ENCODE peak calls at places on chromosome 2, in six cellular contexts. One of them, this sample, is unnamed.

GRCh38 chr2:196516541-196516940 is 123.0 kb upstream of the CCDC150 start:
- DNase-seq in lower leg skin: no peak
- DNase-seq in GM23248: peak
- DNase-seq in lung: no peak
- DNase-seq in GM12878: no peak
- DNase-seq in GM03348: no peak
- DNase-seq in this sample: no peak

GRCh38 chr2:174970092-174970491 is 35.1 kb downstream of the CHN1 start:
- DNase-seq in GM03348: no peak
- DNase-seq in lung: no peak
- DNase-seq in lower leg skin: no peak
- DNase-seq in GM23248: peak
- DNase-seq in GM12878: no peak
- DNase-seq in this sample: no peak

GRCh38 chr2:37775908-37776250 is 104.4 kb upstream of the CDC42EP3 start:
- DNase-seq in GM23248: peak
- DNase-seq in GM12878: no peak
- DNase-seq in GM03348: peak
- DNase-seq in lung: no peak
- DNase-seq in lower leg skin: peak
- DNase-seq in this sample: no peak

GRCh38 chr2:20015482-20016083 is 3.1 kb upstream of the MATN3 start:
- DNase-seq in lung: no peak
- DNase-seq in lower leg skin: no peak
- DNase-seq in GM03348: peak
- DNase-seq in GM12878: peak
- DNase-seq in GM23248: peak
- DNase-seq in this sample: no peak

GRCh38 chr2:127577503-127577902 is 42.0 kb downstream of the MYO7B start:
- DNase-seq in GM03348: no peak
- DNase-seq in GM23248: no peak
- DNase-seq in lung: no peak
- DNase-seq in lower leg skin: no peak
- DNase-seq in GM12878: no peak
- DNase-seq in this sample: peak

GRCh38 chr2:130843321-130843985 is 6.7 kb downstream of the ARHGEF4 start:
- DNase-seq in lung: no peak
- DNase-seq in GM03348: no peak
- DNase-seq in GM23248: no peak
- DNase-seq in GM12878: no peak
- DNase-seq in lower leg skin: no peak
- DNase-seq in this sample: no peak

GRCh38 chr2:236049981-236050380 is 118.2 kb downstream of the GBX2 start:
- DNase-seq in GM23248: no peak
- DNase-seq in lower leg skin: no peak
- DNase-seq in lung: no peak
- DNase-seq in GM03348: no peak
- DNase-seq in GM12878: peak
- DNase-seq in this sample: no peak

GRCh38 chr2:144553379-144553778 is 33.5 kb upstream of the ZEB2 start:
- DNase-seq in GM23248: peak
- DNase-seq in GM12878: no peak
- DNase-seq in lung: no peak
- DNase-seq in GM03348: peak
- DNase-seq in lower leg skin: no peak
- DNase-seq in this sample: no peak

GRCh38 chr2:234179031-234179363 is 128.5 kb downstream of the SPP2 start:
- DNase-seq in GM03348: no peak
- DNase-seq in GM23248: no peak
- DNase-seq in GM12878: no peak
- DNase-seq in lung: no peak
- DNase-seq in lower leg skin: no peak
- DNase-seq in this sample: no peak

GRCh38 chr2:134764164-134764563 is 45.4 kb upstream of the TMEM163 start:
- DNase-seq in lower leg skin: no peak
- DNase-seq in lung: no peak
- DNase-seq in GM23248: no peak
- DNase-seq in GM03348: no peak
- DNase-seq in GM12878: no peak
- DNase-seq in this sample: no peak

GRCh38 chr2:168773719-168774521 is 28.5 kb upstream of the NOSTRIN start:
- DNase-seq in lung: peak
- DNase-seq in lower leg skin: no peak
- DNase-seq in GM03348: peak
- DNase-seq in GM23248: peak
- DNase-seq in GM12878: no peak
- DNase-seq in this sample: peak

GRCh38 chr2:230930928-230931555 is 6.0 kb upstream of the GPR55 start:
- DNase-seq in lung: no peak
- DNase-seq in GM12878: no peak
- DNase-seq in GM03348: no peak
- DNase-seq in lower leg skin: no peak
- DNase-seq in GM23248: no peak
- DNase-seq in this sample: no peak

GRCh38 chr2:60745761-60746160 is 10.3 kb upstream of the PAPOLG start:
- DNase-seq in GM03348: no peak
- DNase-seq in GM12878: no peak
- DNase-seq in lower leg skin: no peak
- DNase-seq in GM23248: no peak
- DNase-seq in lung: no peak
- DNase-seq in this sample: no peak

GRCh38 chr2:69300650-69301049 is 86.4 kb downstream of the GFPT1 start:
- DNase-seq in GM23248: no peak
- DNase-seq in lung: no peak
- DNase-seq in GM03348: no peak
- DNase-seq in lower leg skin: no peak
- DNase-seq in GM12878: no peak
- DNase-seq in this sample: no peak

GRCh38 chr2:233303252-233303651 is 4.4 kb upstream of the SAG start:
- DNase-seq in lower leg skin: no peak
- DNase-seq in lung: no peak
- DNase-seq in GM12878: no peak
- DNase-seq in GM23248: no peak
- DNase-seq in GM03348: no peak
- DNase-seq in this sample: no peak

GRCh38 chr2:29806461-29806860 is 114.9 kb downstream of the ALK start:
- DNase-seq in lung: no peak
- DNase-seq in GM23248: no peak
- DNase-seq in GM12878: no peak
- DNase-seq in GM03348: no peak
- DNase-seq in lower leg skin: no peak
- DNase-seq in this sample: no peak

GRCh38 chr2:127597984-127598380 is 48.0 kb upstream of the GPR17 start:
- DNase-seq in GM23248: peak
- DNase-seq in GM03348: no peak
- DNase-seq in lower leg skin: no peak
- DNase-seq in lung: no peak
- DNase-seq in GM12878: no peak
- DNase-seq in this sample: no peak

GRCh38 chr2:162694255-162694654 is 144.3 kb downstream of the KCNH7 start:
- DNase-seq in GM23248: no peak
- DNase-seq in lung: no peak
- DNase-seq in GM03348: no peak
- DNase-seq in lower leg skin: no peak
- DNase-seq in GM12878: no peak
- DNase-seq in this sample: no peak

GRCh38 chr2:5695641-5696350 is 3.6 kb downstream of the SOX11 start:
- DNase-seq in GM12878: no peak
- DNase-seq in GM03348: peak
- DNase-seq in lung: no peak
- DNase-seq in lower leg skin: no peak
- DNase-seq in GM23248: peak
- DNase-seq in this sample: no peak

GRCh38 chr2:64825831-64826496 is 163.2 kb upstream of the SLC1A4 start:
- DNase-seq in lower leg skin: no peak
- DNase-seq in GM23248: peak
- DNase-seq in GM03348: no peak
- DNase-seq in lung: no peak
- DNase-seq in GM12878: no peak
- DNase-seq in this sample: no peak

GRCh38 chr2:233081232-233081730 is 21.1 kb downstream of the INPP5D start:
- DNase-seq in lower leg skin: no peak
- DNase-seq in GM03348: no peak
- DNase-seq in GM12878: no peak
- DNase-seq in GM23248: no peak
- DNase-seq in lung: no peak
- DNase-seq in this sample: peak

GRCh38 chr2:99636432-99637034 is 146.7 kb upstream of the REV1 start:
- DNase-seq in lung: peak
- DNase-seq in GM03348: peak
- DNase-seq in lower leg skin: no peak
- DNase-seq in GM12878: no peak
- DNase-seq in GM23248: peak
- DNase-seq in this sample: no peak

GRCh38 chr2:217996345-217996744 is 6.5 kb downstream of the TNS1 start:
- DNase-seq in lung: no peak
- DNase-seq in GM23248: peak
- DNase-seq in lower leg skin: peak
- DNase-seq in GM03348: peak
- DNase-seq in GM12878: no peak
- DNase-seq in this sample: no peak

GRCh38 chr2:231614559-231615057 is 21.9 kb downstream of the TEX44 start:
- DNase-seq in GM03348: peak
- DNase-seq in lower leg skin: no peak
- DNase-seq in GM12878: no peak
- DNase-seq in lung: peak
- DNase-seq in GM23248: no peak
- DNase-seq in this sample: no peak

GRCh38 chr2:19540739-19541503 is 182.5 kb upstream of the OSR1 start:
- DNase-seq in lung: no peak
- DNase-seq in GM23248: peak
- DNase-seq in lower leg skin: peak
- DNase-seq in GM03348: peak
- DNase-seq in GM12878: no peak
- DNase-seq in this sample: no peak

GRCh38 chr2:222423632-222424280 is 587 bp upstream of the SGPP2 start:
- DNase-seq in GM12878: peak
- DNase-seq in GM23248: no peak
- DNase-seq in lower leg skin: no peak
- DNase-seq in lung: peak
- DNase-seq in GM03348: no peak
- DNase-seq in this sample: no peak

GRCh38 chr2:45391866-45392265 is 219.2 kb downstream of the SRBD1 start:
- DNase-seq in GM23248: peak
- DNase-seq in lung: no peak
- DNase-seq in GM03348: peak
- DNase-seq in lower leg skin: no peak
- DNase-seq in GM12878: no peak
- DNase-seq in this sample: no peak

GRCh38 chr2:73895473-73895872 is 2.7 kb downstream of the ACTG2 start:
- DNase-seq in lung: no peak
- DNase-seq in lower leg skin: no peak
- DNase-seq in GM03348: no peak
- DNase-seq in GM12878: no peak
- DNase-seq in GM23248: no peak
- DNase-seq in this sample: no peak

GRCh38 chr2:65347913-65348312 is 84.5 kb downstream of the SPRED2 start:
- DNase-seq in GM12878: no peak
- DNase-seq in lower leg skin: no peak
- DNase-seq in lung: no peak
- DNase-seq in GM23248: no peak
- DNase-seq in GM03348: no peak
- DNase-seq in this sample: no peak